ENCODE peak calls at places on chromosomes 2 and 18, in eight cellular contexts. One of them, this sample, is unnamed.

GRCh38 chr2:223260681-223261080 is 208.7 kb downstream of the KCNE4 start:
- DNase-seq in AG20443: no peak
- DNase-seq in activated naive CD8-positive, alpha-beta T cell treated with anti-CD3 and anti-CD28 coated beads, Interleukin-2, amount 50 U/mL, for 24 hours: no peak
- DNase-seq in thoracic aorta: no peak
- DNase-seq in astrocyte of the cerebellum: no peak
- DNase-seq in pancreas: no peak
- DNase-seq in activated T-cell treated with anti-CD3 and anti-CD28 coated beads for 4 hours: no peak
- DNase-seq in fibroblast of the aortic adventitia: peak; percentile 4
- DNase-seq in this sample: no peak

GRCh38 chr18:26459884-26460283 is 88.5 kb downstream of the KCTD1 start:
- DNase-seq in AG20443: no peak
- DNase-seq in activated naive CD8-positive, alpha-beta T cell treated with anti-CD3 and anti-CD28 coated beads, Interleukin-2, amount 50 U/mL, for 24 hours: no peak
- DNase-seq in thoracic aorta: no peak
- DNase-seq in astrocyte of the cerebellum: no peak
- DNase-seq in pancreas: no peak
- DNase-seq in activated T-cell treated with anti-CD3 and anti-CD28 coated beads for 4 hours: no peak
- DNase-seq in fibroblast of the aortic adventitia: no peak
- DNase-seq in this sample: no peak

GRCh38 chr2:6196461-6196860 is 504.3 kb downstream of the SOX11 start:
- DNase-seq in AG20443: no peak
- DNase-seq in activated naive CD8-positive, alpha-beta T cell treated with anti-CD3 and anti-CD28 coated beads, Interleukin-2, amount 50 U/mL, for 24 hours: no peak
- DNase-seq in thoracic aorta: no peak
- DNase-seq in astrocyte of the cerebellum: no peak
- DNase-seq in pancreas: no peak
- DNase-seq in activated T-cell treated with anti-CD3 and anti-CD28 coated beads for 4 hours: no peak
- DNase-seq in fibroblast of the aortic adventitia: no peak
- DNase-seq in this sample: no peak

GRCh38 chr18:28039078-28039477 is 137.9 kb downstream of the CDH2 start:
- DNase-seq in AG20443: no peak
- DNase-seq in activated naive CD8-positive, alpha-beta T cell treated with anti-CD3 and anti-CD28 coated beads, Interleukin-2, amount 50 U/mL, for 24 hours: no peak
- DNase-seq in thoracic aorta: no peak
- DNase-seq in astrocyte of the cerebellum: no peak
- DNase-seq in pancreas: no peak
- DNase-seq in activated T-cell treated with anti-CD3 and anti-CD28 coated beads for 4 hours: no peak
- DNase-seq in fibroblast of the aortic adventitia: no peak
- DNase-seq in this sample: no peak

GRCh38 chr2:54979645-54980044 is 70.6 kb downstream of the RTN4 start:
- DNase-seq in AG20443: no peak
- DNase-seq in activated naive CD8-positive, alpha-beta T cell treated with anti-CD3 and anti-CD28 coated beads, Interleukin-2, amount 50 U/mL, for 24 hours: no peak
- DNase-seq in thoracic aorta: no peak
- DNase-seq in astrocyte of the cerebellum: no peak
- DNase-seq in pancreas: peak; percentile 79
- DNase-seq in activated T-cell treated with anti-CD3 and anti-CD28 coated beads for 4 hours: no peak
- DNase-seq in fibroblast of the aortic adventitia: peak; percentile 29
- DNase-seq in this sample: no peak

GRCh38 chr18:47917923-47918610 is 12.4 kb downstream of the SMAD2 start:
- DNase-seq in AG20443: no peak
- DNase-seq in activated naive CD8-positive, alpha-beta T cell treated with anti-CD3 and anti-CD28 coated beads, Interleukin-2, amount 50 U/mL, for 24 hours: no peak
- DNase-seq in thoracic aorta: no peak
- DNase-seq in astrocyte of the cerebellum: no peak
- DNase-seq in pancreas: no peak
- DNase-seq in activated T-cell treated with anti-CD3 and anti-CD28 coated beads for 4 hours: no peak
- DNase-seq in fibroblast of the aortic adventitia: no peak
- DNase-seq in this sample: no peak

GRCh38 chr18:13381907-13382682 is 163.5 kb downstream of the LDLRAD4 start:
- DNase-seq in AG20443: peak; percentile 94
- DNase-seq in activated naive CD8-positive, alpha-beta T cell treated with anti-CD3 and anti-CD28 coated beads, Interleukin-2, amount 50 U/mL, for 24 hours: peak; percentile 46
- DNase-seq in thoracic aorta: peak; percentile 46
- DNase-seq in astrocyte of the cerebellum: no peak
- DNase-seq in pancreas: peak; percentile 62
- DNase-seq in activated T-cell treated with anti-CD3 and anti-CD28 coated beads for 4 hours: no peak
- DNase-seq in fibroblast of the aortic adventitia: peak; percentile 62
- DNase-seq in this sample: peak; percentile 10

GRCh38 chr2:192146069-192147006 is 48.4 kb downstream of the TMEFF2 start:
- DNase-seq in AG20443: peak; percentile 44
- DNase-seq in activated naive CD8-positive, alpha-beta T cell treated with anti-CD3 and anti-CD28 coated beads, Interleukin-2, amount 50 U/mL, for 24 hours: no peak
- DNase-seq in thoracic aorta: no peak
- DNase-seq in astrocyte of the cerebellum: peak; percentile 38
- DNase-seq in pancreas: no peak
- DNase-seq in activated T-cell treated with anti-CD3 and anti-CD28 coated beads for 4 hours: no peak
- DNase-seq in fibroblast of the aortic adventitia: peak; percentile 68
- DNase-seq in this sample: no peak

GRCh38 chr2:23378496-23378895 is 6.5 kb upstream of the KLHL29 start:
- DNase-seq in AG20443: no peak
- DNase-seq in activated naive CD8-positive, alpha-beta T cell treated with anti-CD3 and anti-CD28 coated beads, Interleukin-2, amount 50 U/mL, for 24 hours: no peak
- DNase-seq in thoracic aorta: no peak
- DNase-seq in astrocyte of the cerebellum: no peak
- DNase-seq in pancreas: no peak
- DNase-seq in activated T-cell treated with anti-CD3 and anti-CD28 coated beads for 4 hours: no peak
- DNase-seq in fibroblast of the aortic adventitia: no peak
- DNase-seq in this sample: no peak

GRCh38 chr18:12046046-12046750 is 47.4 kb upstream of the ANKRD62 start:
- DNase-seq in AG20443: no peak
- DNase-seq in activated naive CD8-positive, alpha-beta T cell treated with anti-CD3 and anti-CD28 coated beads, Interleukin-2, amount 50 U/mL, for 24 hours: no peak
- DNase-seq in thoracic aorta: no peak
- DNase-seq in astrocyte of the cerebellum: no peak
- DNase-seq in pancreas: no peak
- DNase-seq in activated T-cell treated with anti-CD3 and anti-CD28 coated beads for 4 hours: no peak
- DNase-seq in fibroblast of the aortic adventitia: no peak
- DNase-seq in this sample: no peak

GRCh38 chr2:112794131-112794733 is 9.9 kb upstream of the IL1A start:
- DNase-seq in AG20443: peak; percentile 78
- DNase-seq in activated naive CD8-positive, alpha-beta T cell treated with anti-CD3 and anti-CD28 coated beads, Interleukin-2, amount 50 U/mL, for 24 hours: no peak
- DNase-seq in thoracic aorta: peak; percentile 15
- DNase-seq in astrocyte of the cerebellum: no peak
- DNase-seq in pancreas: peak; percentile 33
- DNase-seq in activated T-cell treated with anti-CD3 and anti-CD28 coated beads for 4 hours: no peak
- DNase-seq in fibroblast of the aortic adventitia: peak; percentile 98
- DNase-seq in this sample: no peak

GRCh38 chr18:57210101-57210661 is 63.3 kb downstream of the BOD1L2 start:
- DNase-seq in AG20443: peak; percentile 94
- DNase-seq in activated naive CD8-positive, alpha-beta T cell treated with anti-CD3 and anti-CD28 coated beads, Interleukin-2, amount 50 U/mL, for 24 hours: no peak
- DNase-seq in thoracic aorta: no peak
- DNase-seq in astrocyte of the cerebellum: peak; percentile 49
- DNase-seq in pancreas: peak; percentile 39
- DNase-seq in activated T-cell treated with anti-CD3 and anti-CD28 coated beads for 4 hours: no peak
- DNase-seq in fibroblast of the aortic adventitia: peak; percentile 67
- DNase-seq in this sample: peak; percentile 47

GRCh38 chr2:201413143-201413542 is 38.1 kb downstream of the TRAK2 start:
- DNase-seq in AG20443: no peak
- DNase-seq in activated naive CD8-positive, alpha-beta T cell treated with anti-CD3 and anti-CD28 coated beads, Interleukin-2, amount 50 U/mL, for 24 hours: no peak
- DNase-seq in thoracic aorta: no peak
- DNase-seq in astrocyte of the cerebellum: no peak
- DNase-seq in pancreas: no peak
- DNase-seq in activated T-cell treated with anti-CD3 and anti-CD28 coated beads for 4 hours: no peak
- DNase-seq in fibroblast of the aortic adventitia: no peak
- DNase-seq in this sample: no peak

GRCh38 chr2:181626671-181627070 is 30.2 kb downstream of the CERKL start:
- DNase-seq in AG20443: no peak
- DNase-seq in activated naive CD8-positive, alpha-beta T cell treated with anti-CD3 and anti-CD28 coated beads, Interleukin-2, amount 50 U/mL, for 24 hours: no peak
- DNase-seq in thoracic aorta: no peak
- DNase-seq in astrocyte of the cerebellum: no peak
- DNase-seq in pancreas: no peak
- DNase-seq in activated T-cell treated with anti-CD3 and anti-CD28 coated beads for 4 hours: no peak
- DNase-seq in fibroblast of the aortic adventitia: no peak
- DNase-seq in this sample: no peak

GRCh38 chr2:20291106-20291564 is 59.5 kb downstream of the PUM2 start:
- DNase-seq in AG20443: peak; percentile 91
- DNase-seq in activated naive CD8-positive, alpha-beta T cell treated with anti-CD3 and anti-CD28 coated beads, Interleukin-2, amount 50 U/mL, for 24 hours: no peak
- DNase-seq in thoracic aorta: no peak
- DNase-seq in astrocyte of the cerebellum: peak; percentile 63
- DNase-seq in pancreas: peak; percentile 34
- DNase-seq in activated T-cell treated with anti-CD3 and anti-CD28 coated beads for 4 hours: no peak
- DNase-seq in fibroblast of the aortic adventitia: peak; percentile 83
- DNase-seq in this sample: peak; percentile 89

GRCh38 chr2:30662268-30663131 is 144.7 kb downstream of the CAPN13 start:
- DNase-seq in AG20443: peak; percentile 27
- DNase-seq in activated naive CD8-positive, alpha-beta T cell treated with anti-CD3 and anti-CD28 coated beads, Interleukin-2, amount 50 U/mL, for 24 hours: no peak
- DNase-seq in thoracic aorta: no peak
- DNase-seq in astrocyte of the cerebellum: no peak
- DNase-seq in pancreas: no peak
- DNase-seq in activated T-cell treated with anti-CD3 and anti-CD28 coated beads for 4 hours: no peak
- DNase-seq in fibroblast of the aortic adventitia: peak; percentile 32
- DNase-seq in this sample: no peak

GRCh38 chr18:54119524-54120019 is 104.9 kb downstream of the MBD2 start:
- DNase-seq in AG20443: peak; percentile 57
- DNase-seq in activated naive CD8-positive, alpha-beta T cell treated with anti-CD3 and anti-CD28 coated beads, Interleukin-2, amount 50 U/mL, for 24 hours: no peak
- DNase-seq in thoracic aorta: no peak
- DNase-seq in astrocyte of the cerebellum: peak; percentile 59
- DNase-seq in pancreas: no peak
- DNase-seq in activated T-cell treated with anti-CD3 and anti-CD28 coated beads for 4 hours: no peak
- DNase-seq in fibroblast of the aortic adventitia: peak; percentile 87
- DNase-seq in this sample: peak; percentile 21

GRCh38 chr2:27960237-27960912 is 69.8 kb downstream of the BABAM2 start:
- DNase-seq in AG20443: peak; percentile 80
- DNase-seq in activated naive CD8-positive, alpha-beta T cell treated with anti-CD3 and anti-CD28 coated beads, Interleukin-2, amount 50 U/mL, for 24 hours: no peak
- DNase-seq in thoracic aorta: no peak
- DNase-seq in astrocyte of the cerebellum: peak; percentile 91
- DNase-seq in pancreas: no peak
- DNase-seq in activated T-cell treated with anti-CD3 and anti-CD28 coated beads for 4 hours: no peak
- DNase-seq in fibroblast of the aortic adventitia: peak; percentile 95
- DNase-seq in this sample: peak; percentile 56

GRCh38 chr2:119544075-119545031 is at the start of gene CFAP221:
- DNase-seq in AG20443: peak; percentile 95
- DNase-seq in activated naive CD8-positive, alpha-beta T cell treated with anti-CD3 and anti-CD28 coated beads, Interleukin-2, amount 50 U/mL, for 24 hours: peak; percentile 67
- DNase-seq in thoracic aorta: peak; percentile 28
- DNase-seq in astrocyte of the cerebellum: no peak
- DNase-seq in pancreas: peak; percentile 80
- DNase-seq in activated T-cell treated with anti-CD3 and anti-CD28 coated beads for 4 hours: peak; percentile 9
- DNase-seq in fibroblast of the aortic adventitia: peak; percentile 35
- DNase-seq in this sample: peak; percentile 42